ENCODE peak calls at places on chromosomes 7 and 10, in four cellular contexts. K, W, V and A are unnamed samples.

GRCh38 chr10:121900443-121901174 is 27.2 kb downstream of the ATE1 start:
- DNase-seq in K (peak), W (peak), V (no peak), A (peak)

GRCh38 chr10:100132427-100132826 is 50.8 kb upstream of the CPN1 start:
- DNase-seq in K (no peak), W (no peak), V (no peak), A (no peak)

GRCh38 chr7:128378637-128379036 is 17.1 kb upstream of the PRRT4 start:
- DNase-seq in K (no peak), W (no peak), V (no peak), A (no peak)

GRCh38 chr7:63899691-63900393 is 98.8 kb upstream of the ZNF722 start:
- DNase-seq in K (no peak), W (peak), V (no peak), A (no peak)

GRCh38 chr10:4820804-4821401 is 5.1 kb upstream of the AKR1E2 start:
- DNase-seq in K (no peak), W (no peak), V (no peak), A (no peak)

GRCh38 chr10:92222603-92223275 is 68.1 kb downstream of the CPEB3 start:
- DNase-seq in K (no peak), W (peak), V (no peak), A (no peak)

GRCh38 chr7:25722856-25723255 is 429.1 kb upstream of the NFE2L3 start:
- DNase-seq in K (peak), W (no peak), V (no peak), A (no peak)

GRCh38 chr10:94104316-94105060 is 110.8 kb downstream of the PLCE1 start:
- DNase-seq in K (no peak), W (peak), V (no peak), A (no peak)

GRCh38 chr7:116337800-116338199 is 127.5 kb downstream of the TES start:
- DNase-seq in K (no peak), W (no peak), V (no peak), A (no peak)

GRCh38 chr7:39664057-39664456 is 40.7 kb downstream of the RALA start:
- DNase-seq in K (no peak), W (no peak), V (no peak), A (no peak)

GRCh38 chr7:143292873-143293272 is 4.7 kb downstream of the CASP2 start:
- DNase-seq in K (no peak), W (no peak), V (no peak), A (no peak)

DNA sequence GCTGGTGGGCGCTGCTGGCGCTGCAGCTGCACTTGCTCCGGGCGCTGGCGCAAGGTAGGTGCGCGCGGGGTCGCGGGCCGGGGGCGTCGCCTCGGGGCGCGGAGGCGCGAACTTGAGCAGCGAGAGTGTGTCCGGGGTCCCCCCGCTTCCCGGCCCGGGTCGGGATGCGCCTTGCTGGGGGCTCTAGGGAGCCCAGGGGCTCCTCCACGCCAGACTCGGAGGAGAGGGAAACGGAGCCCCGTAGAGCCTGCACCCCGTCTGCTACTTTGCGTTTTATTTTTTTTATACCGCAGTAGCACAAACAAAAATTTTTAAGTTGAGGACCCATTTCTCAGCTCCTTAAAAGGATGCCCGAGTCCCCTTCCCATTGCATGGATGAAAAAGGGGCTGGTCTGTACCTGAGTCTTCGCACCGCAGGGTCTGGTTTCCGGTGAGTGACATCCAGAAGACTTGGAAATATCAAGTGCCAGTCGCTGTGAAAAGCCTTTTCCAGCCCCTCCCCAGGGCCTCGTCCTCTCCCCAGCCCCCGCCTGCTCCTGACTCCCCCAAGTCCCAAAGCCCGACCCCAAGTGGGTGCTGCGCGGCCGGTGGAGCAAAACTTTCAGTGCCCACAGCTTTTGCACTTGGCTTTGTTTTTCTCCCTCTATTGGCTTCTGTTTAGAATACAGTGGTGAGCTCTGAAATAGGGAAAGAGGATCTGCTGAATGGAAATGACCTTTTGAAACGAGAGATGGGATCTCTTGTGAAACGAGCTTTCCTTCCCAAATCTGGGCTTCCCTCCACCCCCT is 973 bp downstream of the SDK1 start:
- DNase-seq in K (peak), W (peak), V (no peak), A (peak)
- TF ChIP-seq CTCF in K (peak), W (peak), V (no peak), A (no peak)

GRCh38 chr7:98534493-98534892 is 82.6 kb upstream of the NPTX2 start:
- DNase-seq in K (no peak), W (no peak), V (no peak), A (no peak)

GRCh38 chr7:98536803-98537202 is 80.3 kb upstream of the NPTX2 start:
- DNase-seq in K (no peak), W (no peak), V (no peak), A (no peak)

GRCh38 chr7:98541101-98541500 is 76.0 kb upstream of the NPTX2 start:
- DNase-seq in K (no peak), W (no peak), V (no peak), A (no peak)

GRCh38 chr7:98539865-98540264 is 77.2 kb upstream of the NPTX2 start:
- DNase-seq in K (no peak), W (no peak), V (no peak), A (no peak)
- TF ChIP-seq CTCF in K (no peak), W (no peak), V (no peak), A (no peak)

GRCh38 chr10:794382-794956 is 105.0 kb upstream of the DIP2C start:
- DNase-seq in K (peak), W (no peak), V (no peak), A (no peak)
- TF ChIP-seq CTCF in K (peak), W (peak), V (no peak), A (no peak)

GRCh38 chr7:41046778-41047177 is 656.1 kb downstream of the INHBA start:
- DNase-seq in K (no peak), W (no peak), V (no peak), A (no peak)

GRCh38 chr7:41047789-41048191 is 655.1 kb downstream of the INHBA start:
- DNase-seq in K (no peak), W (no peak), V (no peak), A (no peak)

GRCh38 chr7:41047192-41047591 is 655.7 kb downstream of the INHBA start:
- DNase-seq in K (no peak), W (no peak), V (no peak), A (no peak)

GRCh38 chr7:41046221-41046761 is 656.6 kb downstream of the INHBA start:
- DNase-seq in K (no peak), W (peak), V (no peak), A (no peak)

GRCh38 chr7:41045556-41046123 is 657.2 kb downstream of the INHBA start:
- DNase-seq in K (peak), W (peak), V (no peak), A (no peak)
- TF ChIP-seq CTCF in K (peak), W (peak), V (no peak), A (no peak)

DNA sequence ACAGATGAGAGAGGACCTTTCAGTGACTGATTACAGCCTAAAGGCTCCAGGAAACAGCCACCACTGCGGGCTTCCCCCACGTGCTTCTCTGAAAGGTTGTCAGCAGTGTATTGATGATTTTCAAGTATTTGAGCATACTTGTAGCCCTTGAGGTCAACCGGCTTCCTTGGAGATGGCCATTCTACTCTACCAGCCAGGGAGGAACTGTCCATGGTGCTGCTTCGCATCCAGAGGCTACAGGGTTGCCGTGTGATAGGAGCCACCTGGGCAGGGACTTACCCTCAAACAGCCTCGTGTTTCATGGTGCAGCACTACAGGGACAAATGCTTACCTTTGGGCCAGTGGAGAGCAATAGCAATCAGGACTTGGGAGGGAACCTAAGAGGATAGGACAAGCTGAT is 179.5 kb downstream of the DPP6 start:
- DNase-seq in K (peak), W (peak), V (no peak), A (peak)
- TF ChIP-seq CTCF in K (no peak), W (no peak), V (no peak), A (no peak)

DNA sequence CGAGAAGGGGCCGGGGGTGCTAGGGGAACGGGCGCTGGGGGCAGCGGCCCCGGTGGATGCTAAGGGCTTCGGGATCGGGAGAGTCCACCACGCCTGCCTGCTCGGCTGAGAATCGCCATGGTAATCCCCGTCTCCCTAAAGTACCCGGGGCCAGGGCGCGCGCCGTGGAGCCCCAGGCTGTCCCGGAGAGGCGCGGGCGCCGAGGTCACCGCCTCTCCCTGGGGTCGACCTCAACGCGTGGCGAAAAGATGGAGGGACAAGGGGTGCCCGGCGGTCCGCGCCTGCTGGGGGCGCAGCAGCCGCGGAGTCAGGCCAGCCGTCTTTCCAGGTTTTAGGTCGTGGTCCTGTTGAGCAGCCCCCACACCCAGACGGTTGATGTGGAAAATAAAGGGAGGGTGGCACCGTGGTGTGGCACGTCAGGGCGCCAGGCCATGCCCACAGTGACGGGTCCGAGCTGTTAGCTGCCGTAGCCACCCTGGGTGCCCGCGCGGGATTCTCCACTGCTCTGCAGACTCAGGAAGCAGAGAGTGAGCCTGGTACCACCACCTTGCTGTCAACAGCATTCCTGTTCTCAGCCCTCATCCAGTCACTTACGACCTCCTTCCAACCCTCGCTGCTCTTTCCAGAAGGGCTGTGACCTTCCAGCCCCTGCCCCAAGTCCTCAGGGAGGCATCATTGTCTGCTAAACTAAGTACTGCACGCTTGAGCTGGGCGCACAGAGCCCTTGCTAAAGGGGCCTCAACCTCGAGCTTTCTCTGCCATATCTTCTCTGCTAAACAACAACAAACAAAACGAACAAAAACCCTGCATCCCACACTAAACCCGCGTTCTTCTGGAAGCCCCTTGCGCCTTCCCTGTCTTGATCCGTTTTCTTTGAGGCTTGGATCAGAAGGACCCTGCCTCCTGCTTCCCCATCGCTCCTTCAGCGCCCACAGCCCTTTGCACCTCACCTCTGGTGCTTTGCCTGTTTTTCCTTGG is 666 bp downstream of the SMKR1 start:
- DNase-seq in K (peak), W (no peak), V (no peak), A (peak)
- TF ChIP-seq CTCF in K (peak), W (no peak), V (no peak), A (no peak)

GRCh38 chr10:102118867-102119266 is 1.3 kb downstream of the LDB1 start:
- DNase-seq in K (peak), W (peak), V (no peak), A (no peak)

GRCh38 chr10:102119417-102120141 is 589 bp downstream of the LDB1 start:
- DNase-seq in K (peak), W (peak), V (no peak), A (peak)

GRCh38 chr10:102115775-102116174 is 4.4 kb downstream of the LDB1 start:
- DNase-seq in K (no peak), W (no peak), V (no peak), A (no peak)

GRCh38 chr10:102114861-102115618 is 5.1 kb downstream of the LDB1 start:
- DNase-seq in K (peak), W (peak), V (peak), A (peak)

DNA sequence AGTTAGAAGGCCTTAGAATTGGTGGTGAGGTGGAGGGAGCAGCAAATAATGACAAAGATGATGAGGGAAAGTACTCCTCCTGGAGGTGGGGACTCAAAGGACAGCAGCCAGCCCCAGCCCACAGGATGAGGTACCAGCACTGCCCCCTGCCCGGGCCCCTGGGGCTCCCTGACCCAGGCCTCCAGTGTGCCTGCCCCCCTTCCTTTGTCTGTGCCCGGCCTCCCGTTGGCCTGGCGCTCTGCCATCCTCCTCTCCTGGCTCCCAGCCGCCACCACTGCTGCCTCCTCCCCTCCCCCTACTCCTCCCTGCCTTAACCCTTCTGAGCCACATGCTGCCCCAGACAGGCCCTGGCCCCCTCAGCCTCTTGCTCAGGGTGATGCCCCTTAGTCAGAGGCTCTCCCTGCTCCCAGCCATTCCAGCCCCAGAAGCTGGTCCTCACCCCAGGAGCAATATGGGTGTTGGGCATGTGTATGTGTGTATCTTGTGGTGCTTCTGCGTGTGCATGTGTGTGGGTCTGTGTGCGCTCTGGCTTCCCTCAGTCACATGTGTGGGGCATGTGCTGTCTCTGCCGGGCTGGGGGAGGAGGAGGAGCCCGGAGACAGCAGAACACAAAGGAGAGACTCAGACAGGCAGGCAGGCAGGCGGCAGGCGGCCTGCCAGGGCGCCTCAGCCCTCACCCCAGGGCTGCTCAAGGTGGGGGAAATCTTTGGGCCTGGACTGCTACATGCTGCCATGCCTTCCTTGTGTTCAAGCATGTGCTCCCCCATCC is 2.6 kb downstream of the LDB1 start:
- DNase-seq in K (peak), W (peak), V (peak), A (peak)
- TF ChIP-seq CTCF in K (peak), W (peak), V (no peak), A (no peak)

DNA sequence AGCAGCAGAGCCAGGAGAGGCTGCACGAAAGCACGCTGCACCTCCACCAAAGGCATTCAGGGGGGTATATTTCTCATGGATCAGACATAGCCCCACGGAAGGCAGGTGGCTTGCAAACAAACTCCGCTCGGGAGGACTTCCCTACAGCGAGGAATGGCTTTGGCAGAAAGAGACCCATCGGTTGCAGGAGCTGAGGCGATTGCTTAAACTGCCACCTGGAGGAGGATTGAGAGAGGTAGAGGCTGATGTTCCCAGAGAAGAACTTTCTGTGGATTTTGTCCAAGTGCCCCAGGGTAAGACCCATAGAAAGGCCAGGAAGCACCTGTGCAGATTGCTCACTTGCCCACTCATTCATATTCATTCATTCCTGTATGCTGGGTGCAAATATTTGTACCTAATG is 89.1 kb downstream of the NEUROD6 start:
- DNase-seq in K (peak), W (peak), V (no peak), A (no peak)
- TF ChIP-seq CTCF in K (peak), W (no peak), V (no peak), A (no peak)

GRCh38 chr7:54397836-54398612 is 144.2 kb upstream of the VSTM2A start:
- DNase-seq in K (no peak), W (peak), V (no peak), A (no peak)
- TF ChIP-seq CTCF in K (no peak), W (no peak), V (no peak), A (no peak)